ENCODE peak calls at places on chromosomes 11 and 22, in five cellular contexts. P is Calu3, S is progenitor cell of endocrine pancreas, G is activated T-cell treated with anti-CD3 and anti-CD28 coated beads for 1 hour, N is NCI-H1417 treated with DMSO at 0.1 percent for 48 hours. F is an unnamed sample.

GRCh38 chr11:104092744-104093143 is 56.3 kb downstream of the DDI1 start:
- DNase-seq in N (no peak), S (no peak), P (no peak), G (no peak), F (no peak)

GRCh38 chr22:44380716-44381500 is 68.2 kb upstream of the SHISAL1 start:
- DNase-seq in N (no peak), P (no peak), G (no peak), S (no peak), F (no peak)

GRCh38 chr11:35029979-35030378 is 109.0 kb upstream of the CD44 start:
- DNase-seq in N (no peak), G (no peak), P (no peak), S (no peak), F (no peak)

GRCh38 chr11:112355726-112356125 is 95.1 kb upstream of the PLET1 start:
- DNase-seq in S (no peak), P (peak; percentile 11), N (no peak), G (no peak), F (no peak)

GRCh38 chr11:69840371-69841169 is 21.4 kb upstream of the FGF3 start:
- DNase-seq in P (peak; percentile 88), N (no peak), G (no peak), S (no peak), F (no peak)

GRCh38 chr11:65436412-65437032 is 13.9 kb downstream of the NEAT1 start:
- DNase-seq in P (no peak), S (no peak), N (no peak), G (no peak), F (no peak)

GRCh38 chr11:72988796-72989195 is 153.3 kb downstream of the FCHSD2 start:
- DNase-seq in N (no peak), G (no peak), S (no peak), P (no peak), F (no peak)

GRCh38 chr11:45178223-45178622 is 31.8 kb downstream of the PRDM11 start:
- DNase-seq in S (no peak), P (no peak), G (no peak), N (no peak), F (no peak)

GRCh38 chr11:12126352-12127019 is 16.1 kb downstream of the MICAL2 start:
- DNase-seq in P (peak; percentile 61), G (no peak), N (no peak), S (no peak), F (no peak)

GRCh38 chr22:49281467-49282340 is 546.0 kb downstream of the BRD1 start:
- DNase-seq in G (no peak), S (no peak), N (no peak), P (no peak), F (no peak)

GRCh38 chr22:29780781-29781676 is 13.9 kb downstream of the UQCR10 start:
- DNase-seq in N (no peak), S (no peak), P (peak; percentile 44), G (no peak), F (no peak)

GRCh38 chr11:2420502-2421225 is 20.1 kb downstream of the TSSC4 start:
- DNase-seq in S (peak; percentile 64), G (peak; percentile 68), N (peak; percentile 56), P (peak; percentile 84), F (peak; percentile 52)

GRCh38 chr11:111438846-111439520 is 59.9 kb upstream of the POU2AF1 start:
- DNase-seq in P (no peak), S (no peak), N (no peak), G (no peak), F (no peak)

GRCh38 chr11:17063171-17064002 is 14.1 kb downstream of the RPS13 start:
- DNase-seq in N (no peak), P (peak; percentile 83), S (peak; percentile 59), G (no peak), F (peak; percentile 10)

GRCh38 chr11:126102436-126102894 is 39.8 kb upstream of the CDON start:
- DNase-seq in P (no peak), S (no peak), N (no peak), G (no peak), F (no peak)

GRCh38 chr11:17388609-17389204 is at the start of gene KCNJ11:
- DNase-seq in S (peak; percentile 23), P (peak; percentile 39), N (no peak), G (peak; percentile 14), F (no peak)

GRCh38 chr22:30373331-30374325 is 13.6 kb downstream of the RNF215 start:
- DNase-seq in N (no peak), G (no peak), P (no peak), S (no peak), F (no peak)

GRCh38 chr11:34234086-34234740 is 123.6 kb downstream of the ABTB2 start:
- DNase-seq in N (no peak), P (peak; percentile 81), G (peak; percentile 59), S (no peak), F (peak; percentile 78)

GRCh38 chr11:128453444-128454336 is 133.7 kb downstream of the ETS1 start:
- DNase-seq in N (no peak), G (no peak), P (no peak), S (no peak), F (no peak)

GRCh38 chr11:128779036-128779435 is 85.2 kb downstream of the FLI1 start:
- DNase-seq in P (no peak), N (no peak), G (no peak), S (no peak), F (no peak)

GRCh38 chr11:72411623-72412532 is 22.5 kb downstream of the CLPB start:
- DNase-seq in P (peak; percentile 68), G (no peak), N (no peak), S (peak; percentile 13), F (no peak)

GRCh38 chr11:34425863-34426262 is 12.9 kb upstream of the CAT start:
- DNase-seq in N (no peak), G (no peak), S (no peak), P (no peak), F (no peak)

GRCh38 chr11:1231396-1232327 is 8.8 kb downstream of the MUC5B start:
- DNase-seq in N (no peak), G (no peak), S (no peak), P (no peak), F (peak; percentile 3)

GRCh38 chr22:36359172-36359973 is 28.4 kb downstream of the MYH9 start:
- DNase-seq in N (no peak), P (no peak), G (no peak), S (no peak), F (no peak)

GRCh38 chr11:1889941-1890855 is 1.5 kb downstream of the PRR33 start:
- DNase-seq in G (no peak), P (no peak), S (no peak), N (no peak), F (no peak)

GRCh38 chr11:15852179-15852578 is 504.2 kb downstream of the SOX6 start:
- DNase-seq in P (peak; percentile 42), S (no peak), G (no peak), N (no peak), F (no peak)